ENCODE peak calls at places on chromosome 9, in six cellular contexts. One of them, this sample, is unnamed.
A peak's percentile ranks its signal among the peaks of the same experiment; 100 is the strongest.

GRCh38 chr9:21964925-21965385 is 29.2 kb downstream of the CDKN2A start:
- DNase-seq in fibroblast of the aortic adventitia: peak; percentile 73
- DNase-seq in thyroid gland: no peak
- DNase-seq in GM13976: peak; percentile 69
- DNase-seq in psoas muscle: no peak
- DNase-seq in IMR-90: no peak
- DNase-seq in this sample: peak; percentile 70

GRCh38 chr9:33943389-33943788 is 105.3 kb downstream of the UBAP2 start:
- DNase-seq in fibroblast of the aortic adventitia: peak; percentile 16
- DNase-seq in psoas muscle: no peak
- DNase-seq in GM13976: no peak
- DNase-seq in IMR-90: no peak
- DNase-seq in thyroid gland: no peak
- DNase-seq in this sample: no peak

GRCh38 chr9:77743381-77743780 is 95.3 kb upstream of the GNA14 start:
- DNase-seq in IMR-90: peak; percentile 75
- DNase-seq in psoas muscle: no peak
- DNase-seq in GM13976: no peak
- DNase-seq in fibroblast of the aortic adventitia: peak; percentile 84
- DNase-seq in thyroid gland: no peak
- DNase-seq in this sample: no peak

GRCh38 chr9:96720435-96720834 is 57.5 kb downstream of the ZNF510 start:
- DNase-seq in fibroblast of the aortic adventitia: no peak
- DNase-seq in thyroid gland: no peak
- DNase-seq in psoas muscle: no peak
- DNase-seq in GM13976: no peak
- DNase-seq in IMR-90: no peak
- DNase-seq in this sample: no peak

GRCh38 chr9:79280691-79281090 is 291.1 kb upstream of the TLE4 start:
- DNase-seq in psoas muscle: no peak
- DNase-seq in GM13976: no peak
- DNase-seq in IMR-90: no peak
- DNase-seq in thyroid gland: peak; percentile 6
- DNase-seq in fibroblast of the aortic adventitia: no peak
- DNase-seq in this sample: no peak

GRCh38 chr9:20865357-20865756 is 166.1 kb downstream of the HACD4 start:
- DNase-seq in thyroid gland: no peak
- DNase-seq in GM13976: no peak
- DNase-seq in IMR-90: no peak
- DNase-seq in psoas muscle: no peak
- DNase-seq in fibroblast of the aortic adventitia: no peak
- DNase-seq in this sample: peak; percentile 22

GRCh38 chr9:120642129-120642528 is 62.2 kb upstream of the CDK5RAP2 start:
- DNase-seq in thyroid gland: no peak
- DNase-seq in GM13976: no peak
- DNase-seq in psoas muscle: no peak
- DNase-seq in IMR-90: peak; percentile 41
- DNase-seq in fibroblast of the aortic adventitia: no peak
- DNase-seq in this sample: no peak

GRCh38 chr9:69605406-69605805 is 66.8 kb downstream of the APBA1 start:
- DNase-seq in thyroid gland: no peak
- DNase-seq in GM13976: no peak
- DNase-seq in fibroblast of the aortic adventitia: no peak
- DNase-seq in IMR-90: no peak
- DNase-seq in psoas muscle: no peak
- DNase-seq in this sample: no peak

DNA sequence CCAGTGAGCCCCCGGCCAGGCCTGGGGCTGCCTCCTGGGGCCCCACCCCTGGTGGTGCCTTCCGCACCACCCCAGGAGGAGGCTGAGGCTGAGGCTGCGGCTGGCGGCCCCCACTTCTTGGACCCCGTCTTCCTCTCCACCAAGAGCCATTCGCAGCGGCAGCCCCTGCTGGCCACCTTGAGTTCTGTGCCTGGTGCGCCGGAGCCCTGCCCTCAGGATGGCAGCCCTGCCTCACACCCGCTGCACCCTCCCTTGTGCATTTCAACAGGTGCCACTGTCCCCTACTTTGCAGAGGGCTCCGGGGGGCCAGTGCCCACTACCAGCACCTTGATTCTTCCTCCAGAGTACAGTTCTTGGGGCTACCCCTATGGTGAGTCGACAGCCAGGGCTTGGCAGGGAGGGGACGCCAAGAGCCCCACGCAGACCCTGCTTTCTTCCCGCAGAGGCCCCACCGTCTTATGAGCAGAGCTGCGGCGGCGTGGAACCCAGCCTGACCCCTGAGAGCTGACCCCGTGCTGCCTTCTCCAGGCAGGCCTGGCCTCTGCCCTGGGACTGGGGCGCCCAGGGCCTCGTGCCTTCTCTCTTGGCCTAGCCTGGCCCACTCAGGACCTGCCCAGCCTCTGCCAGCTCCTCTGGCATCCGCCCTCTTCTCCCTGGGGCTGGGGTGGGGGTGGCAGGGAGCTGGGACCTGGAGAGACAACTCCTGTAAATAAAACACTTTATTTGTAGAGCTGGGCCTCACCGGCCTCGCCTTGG is 4.0 kb upstream of the EHMT1 start:
- DNase-seq in IMR-90: no peak
- DNase-seq in GM13976: no peak
- DNase-seq in psoas muscle: no peak
- DNase-seq in thyroid gland: no peak
- DNase-seq in fibroblast of the aortic adventitia: no peak
- DNase-seq in this sample: no peak
- TF ChIP-seq CTCF in IMR-90: no peak
- TF ChIP-seq CTCF in GM13976: no peak
- TF ChIP-seq CTCF in psoas muscle: no peak
- TF ChIP-seq CTCF in thyroid gland: no peak
- TF ChIP-seq CTCF in fibroblast of the aortic adventitia: no peak
- TF ChIP-seq CTCF in this sample: no peak

DNA sequence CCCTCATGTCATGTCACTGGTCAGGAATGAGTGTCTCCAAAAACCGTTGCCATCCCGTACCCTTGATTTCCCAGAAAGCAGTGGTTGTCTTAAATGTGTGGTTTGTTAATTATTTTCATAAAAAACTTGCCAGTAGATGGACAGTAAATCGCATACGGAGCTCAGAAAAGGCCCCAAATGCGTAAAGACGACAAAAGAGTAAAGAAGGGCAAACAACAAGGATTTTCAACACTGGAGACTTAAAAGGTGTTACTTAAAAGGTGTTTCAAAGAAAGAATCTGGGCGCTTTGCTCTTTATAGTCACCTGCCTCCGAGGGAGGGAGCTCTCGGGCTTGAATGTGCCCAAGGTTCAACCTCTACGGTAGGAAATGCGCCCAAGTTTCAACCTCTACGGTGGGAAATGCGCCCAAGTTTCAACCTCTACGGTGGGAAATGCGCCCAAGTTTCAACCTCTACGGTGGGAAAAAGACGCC is 727 bp downstream of the KIF27 start:
- DNase-seq in fibroblast of the aortic adventitia: peak; percentile 50
- DNase-seq in IMR-90: peak; percentile 38
- DNase-seq in thyroid gland: peak; percentile 79
- DNase-seq in GM13976: peak; percentile 59
- DNase-seq in psoas muscle: no peak
- DNase-seq in this sample: no peak
- TF ChIP-seq CTCF in fibroblast of the aortic adventitia: peak; percentile 53
- TF ChIP-seq CTCF in IMR-90: peak; percentile 37
- TF ChIP-seq CTCF in thyroid gland: peak; percentile 42
- TF ChIP-seq CTCF in GM13976: peak; percentile 27
- TF ChIP-seq CTCF in psoas muscle: no peak
- TF ChIP-seq CTCF in this sample: no peak

GRCh38 chr9:76219555-76220151 is 174.6 kb downstream of the RFK start:
- DNase-seq in GM13976: no peak
- DNase-seq in thyroid gland: peak; percentile 5
- DNase-seq in psoas muscle: no peak
- DNase-seq in fibroblast of the aortic adventitia: no peak
- DNase-seq in IMR-90: peak; percentile 10
- DNase-seq in this sample: no peak
- TF ChIP-seq CTCF in GM13976: no peak
- TF ChIP-seq CTCF in thyroid gland: peak; percentile 27
- TF ChIP-seq CTCF in psoas muscle: no peak
- TF ChIP-seq CTCF in fibroblast of the aortic adventitia: peak; percentile 34
- TF ChIP-seq CTCF in IMR-90: peak; percentile 36
- TF ChIP-seq CTCF in this sample: no peak

DNA sequence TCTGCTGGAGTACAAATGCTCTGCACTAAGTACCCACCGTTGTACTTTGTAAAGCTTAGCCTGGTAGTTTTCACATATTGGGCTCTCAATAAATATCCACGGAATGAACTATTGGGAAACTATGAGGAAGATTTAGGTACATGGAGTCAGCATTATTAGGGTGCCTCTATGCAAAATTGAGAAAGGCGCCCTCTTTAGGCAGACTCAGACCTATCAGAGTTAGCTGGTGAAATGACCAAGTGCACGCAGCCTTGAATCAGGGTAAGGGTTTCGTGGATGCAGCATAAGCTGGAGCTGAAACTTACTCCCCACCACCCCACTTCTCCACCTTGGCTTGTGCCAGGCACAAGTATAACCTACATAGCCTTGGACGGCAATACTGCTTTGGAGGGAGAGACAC is 1178.8 kb upstream of the DMAC1 start:
- DNase-seq in IMR-90: no peak
- DNase-seq in GM13976: no peak
- DNase-seq in thyroid gland: no peak
- DNase-seq in psoas muscle: no peak
- DNase-seq in fibroblast of the aortic adventitia: no peak
- DNase-seq in this sample: no peak
- TF ChIP-seq CTCF in IMR-90: no peak
- TF ChIP-seq CTCF in GM13976: no peak
- TF ChIP-seq CTCF in thyroid gland: no peak
- TF ChIP-seq CTCF in psoas muscle: no peak
- TF ChIP-seq CTCF in fibroblast of the aortic adventitia: no peak
- TF ChIP-seq CTCF in this sample: no peak

DNA sequence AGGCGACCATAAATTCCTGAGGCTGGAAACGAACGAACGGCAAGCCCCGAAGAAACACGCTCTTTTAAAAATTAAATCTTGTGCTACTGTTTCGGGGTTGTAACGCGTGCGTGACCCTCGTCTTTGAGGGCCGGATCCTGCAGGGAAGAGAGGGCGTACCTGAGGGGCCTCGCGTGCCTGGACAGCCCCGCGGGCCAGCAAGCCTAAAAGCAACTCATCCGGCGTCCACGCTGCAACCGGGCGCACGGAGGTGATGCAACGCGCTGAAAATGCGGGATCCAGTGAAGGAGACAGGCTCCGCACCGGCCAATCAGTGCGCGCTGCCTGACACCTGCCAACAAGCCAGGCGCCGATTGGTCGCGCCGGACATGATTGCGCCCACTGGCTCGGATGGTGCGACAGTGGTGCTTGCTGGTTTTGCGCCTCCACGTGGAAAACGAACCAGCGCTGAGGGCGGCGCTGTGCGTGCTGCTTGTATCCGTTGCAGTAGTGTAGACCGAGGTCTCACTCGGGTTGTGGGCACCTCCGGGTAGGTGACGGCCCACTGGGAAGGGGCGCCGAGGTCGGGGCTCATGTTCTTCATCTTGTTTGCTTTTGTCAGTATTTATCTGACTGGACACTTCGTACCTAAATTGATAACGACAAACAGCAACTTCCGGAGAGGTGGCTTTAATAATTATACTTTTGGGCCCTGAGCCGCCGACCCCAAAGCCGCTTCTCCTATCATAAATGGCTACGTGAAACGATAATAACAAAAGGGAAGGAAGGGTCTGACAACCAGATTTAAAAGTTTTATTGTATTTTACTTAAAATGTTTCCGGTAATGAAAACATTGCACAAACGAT is at the start of gene IARS1:
- DNase-seq in IMR-90: peak; percentile 98
- DNase-seq in psoas muscle: peak; percentile 99
- DNase-seq in thyroid gland: peak; percentile 97
- DNase-seq in fibroblast of the aortic adventitia: peak; percentile 98
- DNase-seq in GM13976: peak; percentile 97
- DNase-seq in this sample: peak; percentile 100
- TF ChIP-seq CTCF in IMR-90: peak; percentile 44
- TF ChIP-seq CTCF in psoas muscle: peak; percentile 33
- TF ChIP-seq CTCF in thyroid gland: no peak
- TF ChIP-seq CTCF in fibroblast of the aortic adventitia: peak; percentile 31
- TF ChIP-seq CTCF in GM13976: no peak
- TF ChIP-seq CTCF in this sample: no peak

GRCh38 chr9:89759563-89759962 is 154.8 kb downstream of the GADD45G start:
- DNase-seq in thyroid gland: no peak
- DNase-seq in fibroblast of the aortic adventitia: no peak
- DNase-seq in psoas muscle: no peak
- DNase-seq in IMR-90: no peak
- DNase-seq in GM13976: no peak
- DNase-seq in this sample: no peak
- TF ChIP-seq CTCF in thyroid gland: no peak
- TF ChIP-seq CTCF in fibroblast of the aortic adventitia: no peak
- TF ChIP-seq CTCF in psoas muscle: no peak
- TF ChIP-seq CTCF in IMR-90: no peak
- TF ChIP-seq CTCF in GM13976: no peak
- TF ChIP-seq CTCF in this sample: no peak

This sample was measured in activated CD8-positive, alpha-beta T cell treated with anti-CD3 and anti-CD28 coated beads for 36 hours.